ENCODE peak calls at places on chromosomes 6 and 20, in ten cellular contexts. V is PC-9, O is prostate gland, H is GM23338, D is Panc1, X is gastrocnemius medialis, R is cardiac muscle cell, U is fibroblast of lung, F is mesenchymal stem cell, N is heart right ventricle. J is an unnamed sample. For H3K4me1, the result is how much of the 10 kb centered on the place peaks cover.

GRCh38 chr20:18005170-18005989 is 36.6 kb downstream of the MGME1 start:
- DNase-seq in V (peak), O (no peak), H (no peak), D (no peak), X (no peak), R (no peak), U (no peak), F (no peak), N (no peak), J (no peak)

GRCh38 chr20:50186987-50187402 is 3.6 kb upstream of the CEBPB start:
- DNase-seq in V (no peak), O (no peak), H (no peak), D (no peak), X (peak), R (no peak), U (no peak), F (no peak), N (no peak), J (no peak)

GRCh38 chr20:48910360-48910781 is 11.1 kb upstream of the ARFGEF2 start:
- DNase-seq in V (no peak), O (no peak), H (no peak), D (no peak), X (no peak), R (no peak), U (peak), F (peak), N (no peak), J (peak)

GRCh38 chr20:58891686-58892125 is 39.2 kb downstream of the GNAS start:
- DNase-seq in V (no peak), O (no peak), H (peak), D (no peak), X (peak), R (peak), U (peak), F (peak), N (no peak), J (no peak)

GRCh38 chr20:49457444-49457843 is 25.0 kb downstream of the KCNB1 start:
- DNase-seq in V (no peak), O (no peak), H (no peak), D (no peak), X (no peak), R (no peak), U (no peak), F (no peak), N (no peak), J (no peak)

GRCh38 chr6:43771858-43772570 is 2.0 kb downstream of the VEGFA start:
- DNase-seq in V (peak), O (peak), H (peak), D (no peak), X (peak), R (peak), U (peak), F (peak), N (no peak), J (peak)

GRCh38 chr6:141483561-141484061 is 649.1 kb upstream of the GJE1 start:
- DNase-seq in V (no peak), O (no peak), H (no peak), D (peak), X (no peak), R (no peak), U (peak), F (peak), N (peak), J (peak)

GRCh38 chr20:3669710-3670367 is 6.6 kb upstream of the GFRA4 start:
- DNase-seq in V (no peak), O (no peak), H (no peak), D (no peak), X (no peak), R (no peak), U (no peak), F (no peak), N (no peak), J (no peak)

GRCh38 chr20:45100563-45101245 is at the start of gene KCNS1:
- DNase-seq in V (no peak), O (no peak), H (peak), D (no peak), X (no peak), R (peak), U (no peak), F (peak), N (no peak), J (no peak)

GRCh38 chr6:155013457-155013876 is 18.4 kb downstream of the TIAM2 start:
- DNase-seq in V (no peak), O (no peak), H (no peak), D (no peak), X (no peak), R (no peak), U (peak), F (no peak), N (no peak), J (no peak)

GRCh38 chr20:45254867-45255266 is 503 bp upstream of the SLPI start:
- DNase-seq in V (peak), O (peak), H (no peak), D (no peak), X (peak), R (no peak), U (peak), F (peak), N (no peak), J (no peak)

GRCh38 chr20:50690979-50691584 is at the start of gene RIPOR3:
- DNase-seq in V (peak), O (no peak), H (peak), D (no peak), X (peak), R (peak), U (no peak), F (peak), N (no peak), J (no peak)

DNA sequence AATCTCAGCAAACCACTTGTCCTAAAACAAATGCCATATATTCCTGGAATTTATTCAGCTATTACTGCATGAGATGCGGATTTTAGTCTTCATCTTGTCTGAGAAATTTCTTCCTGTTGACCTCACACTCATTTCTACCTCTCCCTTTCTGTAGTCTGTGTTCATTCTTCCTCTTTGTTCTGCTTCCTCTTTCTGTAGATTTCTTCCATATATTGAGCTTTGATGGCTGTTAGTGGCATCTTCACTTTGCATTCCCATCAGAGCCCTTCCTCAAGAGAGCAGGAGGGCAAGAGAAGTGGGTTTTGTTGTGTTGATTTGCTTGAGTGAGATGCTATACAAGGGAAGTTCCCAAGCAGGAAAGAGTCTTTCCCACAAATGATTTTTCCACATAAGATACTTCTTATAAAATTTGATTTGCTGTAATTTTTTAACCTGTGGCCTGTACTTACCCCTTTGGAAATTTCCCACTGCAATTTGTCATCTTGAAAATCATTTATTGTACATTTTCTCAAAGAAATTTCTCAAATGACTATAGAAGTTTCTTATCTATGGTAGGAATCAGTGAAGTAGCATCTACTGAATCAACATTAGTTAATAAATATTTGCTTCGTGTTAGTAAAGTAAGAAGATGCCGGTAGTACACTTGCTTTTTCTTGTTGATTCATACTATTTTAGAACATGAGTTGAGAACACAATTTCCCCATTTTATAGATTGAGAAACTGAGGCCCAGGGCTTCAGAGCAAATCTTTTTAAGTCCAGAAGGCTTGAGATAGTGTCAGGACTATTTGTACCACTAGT is 43.8 kb downstream of the MAP3K4 start:
- DNase-seq in V (no peak), O (no peak), H (peak), D (no peak), X (no peak), R (no peak), U (no peak), F (no peak), N (no peak), J (no peak)
- H3K27ac ChIP-seq in V (no peak), O (peak), H (peak), D (no peak), X (no peak), R (no peak), U (no peak), F (no peak), N (no peak), J (no peak)

DNA sequence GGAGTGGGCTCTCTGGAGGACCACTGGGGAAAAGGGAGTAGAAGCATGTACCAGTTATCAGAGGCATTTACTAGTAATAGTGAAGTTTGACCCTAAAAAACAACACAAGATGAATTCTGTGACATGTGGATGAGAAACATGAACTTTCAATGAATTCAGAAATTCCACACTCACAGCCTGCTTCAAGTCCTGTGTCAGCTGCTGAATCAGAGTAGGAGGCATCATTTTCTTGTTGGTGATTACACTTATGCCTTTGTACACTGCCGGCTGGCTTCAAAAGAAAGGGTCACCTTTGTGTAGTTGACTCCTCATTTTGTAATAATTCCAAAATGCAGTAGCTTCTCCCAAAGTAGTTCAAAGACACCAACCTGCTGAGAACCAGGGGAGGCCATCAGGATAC is 165.6 kb downstream of the BACH2 start:
- DNase-seq in V (no peak), O (no peak), H (no peak), D (no peak), X (no peak), R (no peak), U (no peak), F (no peak), N (no peak), J (no peak)
- H3K4me1 ChIP-seq in V (under half), O (under half), H (under half), D (under half), X (under half), R (under half), U (under half), F (under half), N (under half), J (under half)

GRCh38 chr6:24927985-24928735 is 7.6 kb downstream of the RIPOR2 start:
- DNase-seq in V (no peak), O (no peak), H (no peak), D (no peak), X (no peak), R (no peak), U (peak), F (peak), N (no peak), J (no peak)

GRCh38 chr6:24931296-24931695 is 4.5 kb downstream of the RIPOR2 start:
- DNase-seq in V (no peak), O (no peak), H (no peak), D (no peak), X (no peak), R (no peak), U (peak), F (peak), N (peak), J (no peak)

GRCh38 chr6:24930386-24930785 is 5.4 kb downstream of the RIPOR2 start:
- DNase-seq in V (no peak), O (no peak), H (no peak), D (no peak), X (peak), R (peak), U (peak), F (peak), N (peak), J (no peak)

GRCh38 chr6:24927234-24927955 is 8.4 kb downstream of the RIPOR2 start:
- DNase-seq in V (no peak), O (no peak), H (no peak), D (no peak), X (no peak), R (no peak), U (no peak), F (no peak), N (no peak), J (peak)

DNA sequence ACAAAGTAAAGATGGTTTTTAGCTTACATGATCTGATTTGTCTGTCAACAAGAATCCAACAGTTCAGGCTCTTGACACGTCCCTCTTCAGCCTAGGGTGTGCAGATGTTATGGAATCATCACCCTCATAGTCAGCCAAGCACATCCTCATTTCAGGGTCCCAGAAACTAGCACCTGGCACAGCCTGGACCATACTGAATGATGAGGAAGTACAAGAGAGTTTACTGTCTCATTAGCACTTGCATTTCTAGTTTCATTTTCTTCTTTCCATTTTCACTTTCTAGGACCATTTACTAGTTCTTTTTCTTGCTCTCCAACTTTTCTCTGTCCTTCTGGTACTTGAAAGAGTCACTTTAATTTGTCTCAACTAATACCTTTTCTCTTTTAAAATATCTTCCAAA is 6.5 kb downstream of the RIPOR2 start:
- DNase-seq in V (no peak), O (no peak), H (no peak), D (no peak), X (no peak), R (no peak), U (no peak), F (peak), N (no peak), J (no peak)
- H3K27ac ChIP-seq in V (no peak), O (no peak), H (peak), D (no peak), X (no peak), R (no peak), U (no peak), F (no peak), N (no peak), J (peak)

GRCh38 chr6:108020438-108021116 is 54.0 kb downstream of the OSTM1 start:
- DNase-seq in V (no peak), O (no peak), H (no peak), D (no peak), X (no peak), R (no peak), U (no peak), F (no peak), N (no peak), J (no peak)
- H3K4me1 ChIP-seq in V (under half), O (under half), H (under half), D (under half), X (under half), R (under half), U (under half), F (under half), N (under half), J (under half)

DNA sequence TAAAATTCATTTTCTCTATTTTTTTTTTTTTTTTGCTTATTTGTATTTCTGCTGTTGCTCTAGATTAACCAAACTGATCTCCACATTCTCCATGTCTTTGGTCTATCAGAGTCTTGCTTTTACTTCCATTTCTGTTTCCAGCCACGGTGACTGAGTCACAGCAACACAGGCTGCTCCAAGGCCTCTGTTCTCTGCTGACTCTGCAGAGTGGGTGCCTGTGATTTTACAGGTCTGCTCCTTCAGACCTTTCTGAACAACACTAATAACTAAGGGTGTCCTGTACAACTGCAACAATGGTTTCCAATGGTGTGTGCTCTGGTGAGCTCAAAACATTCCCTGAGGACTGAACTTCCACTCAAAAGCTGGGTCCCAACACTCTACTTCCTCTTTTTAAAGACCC is 102.3 kb upstream of the BMP2 start:
- DNase-seq in V (no peak), O (no peak), H (no peak), D (no peak), X (no peak), R (no peak), U (no peak), F (peak), N (no peak), J (no peak)
- H3K27ac ChIP-seq in V (no peak), O (no peak), H (no peak), D (no peak), X (no peak), R (peak), U (no peak), F (peak), N (no peak), J (no peak)

J was measured in CD4-positive, alpha-beta memory T cell.